ENCODE peak calls at places on chromosomes 3 and 15, in nine cellular contexts. T is astrocyte; P is iPS-NIHi11; Z is Peyer's patch; I is NCI-H1436; O is Daoy; L is AG04450; Q is activated naive CD8-positive, alpha-beta T cell treated with anti-CD3 and anti-CD28 coated beads, Interleukin-2, amount 50 U/mL, for 16 hours; H is RWPE1. J is an unnamed sample.

GRCh38 chr3:177331203-177331602 is 133.9 kb upstream of the TBL1XR1 start:
- DNase-seq in T (no peak), P (no peak), Z (no peak), I (no peak), O (no peak), L (no peak), Q (no peak), H (no peak), J (no peak)

GRCh38 chr3:169619793-169620192 is 43.7 kb downstream of the MECOM start:
- DNase-seq in T (no peak), P (no peak), Z (no peak), I (peak; percentile 56), O (no peak), L (no peak), Q (no peak), H (no peak), J (no peak)

GRCh38 chr15:100052716-100053475 is 288.9 kb downstream of the ADAMTS17 start:
- DNase-seq in T (no peak), P (no peak), Z (no peak), I (no peak), O (no peak), L (no peak), Q (no peak), H (no peak), J (no peak)

GRCh38 chr3:16534914-16535301 is 21.4 kb upstream of the RFTN1 start:
- DNase-seq in T (no peak), P (no peak), Z (no peak), I (no peak), O (no peak), L (no peak), Q (no peak), H (no peak), J (no peak)

GRCh38 chr15:73996939-73997338 is 2.4 kb downstream of the PML start:
- DNase-seq in T (no peak), P (no peak), Z (no peak), I (no peak), O (peak; percentile 80), L (no peak), Q (no peak), H (no peak), J (no peak)

GRCh38 chr3:143001034-143001368 is 369 bp upstream of the U2SURP start:
- DNase-seq in T (no peak), P (no peak), Z (no peak), I (no peak), O (no peak), L (no peak), Q (no peak), H (no peak), J (no peak)

GRCh38 chr15:93997071-93997658 is 234.2 kb upstream of the MCTP2 start:
- DNase-seq in T (no peak), P (peak; percentile 31), Z (no peak), I (no peak), O (peak; percentile 17), L (peak; percentile 8), Q (no peak), H (peak; percentile 43), J (no peak)

GRCh38 chr3:190671658-190672057 is 157.8 kb downstream of the IL1RAP start:
- DNase-seq in T (peak; percentile 88), P (no peak), Z (no peak), I (no peak), O (peak; percentile 36), L (no peak), Q (no peak), H (peak; percentile 14), J (no peak)

GRCh38 chr3:179163503-179163902 is 15.3 kb downstream of the PIK3CA start:
- DNase-seq in T (no peak), P (no peak), Z (no peak), I (no peak), O (no peak), L (no peak), Q (no peak), H (no peak), J (no peak)

GRCh38 chr3:124316034-124316287 is 324.0 kb upstream of the ROPN1 start:
- DNase-seq in T (no peak), P (no peak), Z (no peak), I (no peak), O (no peak), L (no peak), Q (no peak), H (no peak), J (no peak)

GRCh38 chr3:138303474-138303873 is 26.2 kb downstream of the NME9 start:
- DNase-seq in T (no peak), P (no peak), Z (no peak), I (no peak), O (no peak), L (no peak), Q (no peak), H (no peak), J (no peak)

GRCh38 chr15:63892794-63893441 is 59.2 kb upstream of the HERC1 start:
- DNase-seq in T (no peak), P (no peak), Z (no peak), I (no peak), O (no peak), L (no peak), Q (peak; percentile 42), H (no peak), J (no peak)

GRCh38 chr15:75455982-75456531 is 4.6 kb upstream of the SIN3A start:
- DNase-seq in T (peak; percentile 62), P (peak; percentile 64), Z (no peak), I (peak; percentile 1), O (peak; percentile 58), L (peak; percentile 33), Q (no peak), H (no peak), J (no peak)